ENCODE peak calls at places on chromosomes 13 and 19, in ten cellular contexts. K is aorta; U is HT1080; L is psoas muscle; M is stimulated activated CD4-positive, alpha-beta T cell treated with anti-CD3 and anti-CD28 coated beads, Interleukin-4, amount 100 ng/mL, for 24 hours; D is ACHN; W is activated CD4-positive, CD25-positive, alpha-beta regulatory T cell treated with anti-CD3 and anti-CD28 coated beads, Interleukin-2, amount 50 U/mL, for 16 hours; X is activated T-helper 9 cell treated with anti-CD3 and anti-CD28 coated beads, Interleukin-2, amount 50 U/mL, for 16 hours; O is HCT116; J is HEK293T. S is an unnamed sample.

GRCh38 chr19:45153339-45154063 is 7.3 kb downstream of the NKPD1 start:
- DNase-seq in K (no peak), U (no peak), L (peak), M (peak), D (no peak), W (no peak), X (no peak), O (no peak), J (peak), S (peak)

GRCh38 chr13:112071902-112072530 is 5.1 kb downstream of the SOX1 start:
- DNase-seq in K (no peak), U (no peak), L (no peak), M (no peak), D (no peak), W (no peak), X (no peak), O (no peak), J (no peak), S (no peak)

GRCh38 chr13:108494991-108495661 is 134.3 kb upstream of the MYO16 start:
- DNase-seq in K (no peak), U (no peak), L (no peak), M (no peak), D (no peak), W (no peak), X (no peak), O (no peak), J (no peak), S (no peak)

GRCh38 chr13:44848956-44849748 is 140.1 kb downstream of the NUFIP1 start:
- DNase-seq in K (no peak), U (no peak), L (no peak), M (no peak), D (no peak), W (no peak), X (no peak), O (no peak), J (no peak), S (no peak)

GRCh38 chr13:40352385-40352778 is 314.1 kb downstream of the FOXO1 start:
- DNase-seq in K (no peak), U (no peak), L (peak), M (no peak), D (no peak), W (no peak), X (no peak), O (no peak), J (no peak), S (peak)

GRCh38 chr19:15426485-15427349 is 7.9 kb upstream of the AKAP8L start:
- DNase-seq in K (no peak), U (no peak), L (peak), M (no peak), D (no peak), W (no peak), X (no peak), O (no peak), J (no peak), S (no peak)

GRCh38 chr13:50410921-50411712 is 395.9 kb downstream of the KCNRG start:
- DNase-seq in K (peak), U (peak), L (no peak), M (no peak), D (peak), W (no peak), X (no peak), O (peak), J (peak), S (no peak)

GRCh38 chr13:93003531-93003930 is 223.1 kb upstream of the GPC6 start:
- DNase-seq in K (no peak), U (no peak), L (no peak), M (no peak), D (no peak), W (no peak), X (no peak), O (no peak), J (no peak), S (no peak)

GRCh38 chr13:106109391-106109791 is 426.1 kb downstream of the EFNB2 start:
- DNase-seq in K (no peak), U (no peak), L (no peak), M (no peak), D (no peak), W (no peak), X (no peak), O (no peak), J (no peak), S (no peak)

GRCh38 chr13:50358221-50358620 is 343.0 kb downstream of the KCNRG start:
- DNase-seq in K (no peak), U (no peak), L (no peak), M (no peak), D (no peak), W (no peak), X (no peak), O (no peak), J (no peak), S (no peak)

GRCh38 chr19:48752511-48753365 is at the start of gene FUT1:
- DNase-seq in K (peak), U (no peak), L (peak), M (peak), D (peak), W (no peak), X (no peak), O (peak), J (no peak), S (peak)

GRCh38 chr19:2663920-2664571 is 38.4 kb downstream of the GNG7 start:
- DNase-seq in K (no peak), U (no peak), L (no peak), M (no peak), D (no peak), W (no peak), X (no peak), O (no peak), J (no peak), S (peak)

GRCh38 chr19:29477831-29478577 is 47.8 kb upstream of the VSTM2B start:
- DNase-seq in K (no peak), U (no peak), L (no peak), M (no peak), D (no peak), W (no peak), X (no peak), O (no peak), J (no peak), S (no peak)

GRCh38 chr13:109941221-109941620 is 154.8 kb upstream of the IRS2 start:
- DNase-seq in K (no peak), U (no peak), L (no peak), M (no peak), D (no peak), W (no peak), X (no peak), O (no peak), J (no peak), S (no peak)

GRCh38 chr13:40562975-40563349 is 103.5 kb downstream of the FOXO1 start:
- DNase-seq in K (no peak), U (peak), L (peak), M (no peak), D (peak), W (no peak), X (no peak), O (no peak), J (no peak), S (no peak)

GRCh38 chr13:94811753-94812152 is 99.4 kb upstream of the SOX21 start:
- DNase-seq in K (no peak), U (no peak), L (no peak), M (no peak), D (no peak), W (no peak), X (no peak), O (no peak), J (no peak), S (no peak)

GRCh38 chr19:57815247-57816075 is 748 bp upstream of the ZNF552 start:
- DNase-seq in K (no peak), U (no peak), L (no peak), M (no peak), D (no peak), W (no peak), X (no peak), O (no peak), J (no peak), S (no peak)

GRCh38 chr19:35587326-35587725 is 1.4 kb downstream of the PMIS2 start:
- DNase-seq in K (no peak), U (no peak), L (no peak), M (no peak), D (no peak), W (no peak), X (no peak), O (no peak), J (peak), S (no peak)

GRCh38 chr13:36736119-36736726 is 62.4 kb downstream of the SERTM1 start:
- DNase-seq in K (peak), U (peak), L (no peak), M (peak), D (peak), W (no peak), X (peak), O (peak), J (peak), S (no peak)

GRCh38 chr13:39588384-39588783 is 14.6 kb downstream of the LHFPL6 start:
- DNase-seq in K (no peak), U (no peak), L (no peak), M (no peak), D (no peak), W (no peak), X (no peak), O (no peak), J (no peak), S (no peak)

GRCh38 chr19:55472463-55472862 is 4.0 kb upstream of the ZNF628 start:
- DNase-seq in K (no peak), U (peak), L (no peak), M (no peak), D (peak), W (no peak), X (no peak), O (peak), J (no peak), S (no peak)

GRCh38 chr13:98254541-98254940 is 77.5 kb upstream of the RNF113B start:
- DNase-seq in K (no peak), U (no peak), L (no peak), M (no peak), D (no peak), W (no peak), X (no peak), O (no peak), J (no peak), S (no peak)

GRCh38 chr13:113410472-113411201 is 42.7 kb downstream of the ADPRHL1 start:
- DNase-seq in K (peak), U (peak), L (peak), M (no peak), D (peak), W (no peak), X (no peak), O (peak), J (no peak), S (no peak)

GRCh38 chr19:16325161-16325527 is 518 bp downstream of the KLF2 start:
- DNase-seq in K (no peak), U (no peak), L (no peak), M (peak), D (no peak), W (no peak), X (peak), O (no peak), J (peak), S (peak)